ENCODE peak calls at places on chromosomes 6 and 20, in four cellular contexts. One of them, this sample, is unnamed.

GRCh38 chr6:46010771-46011170 is 4.9 kb downstream of the CLIC5 start:
- DNase-seq in fibroblast of mammary gland: peak; percentile 9
- DNase-seq in cardiac fibroblast: no peak
- DNase-seq in Right ventricle myocardium superior: no peak
- DNase-seq in this sample: no peak

GRCh38 chr20:37524221-37524700 is 3.2 kb downstream of the NNAT start:
- DNase-seq in fibroblast of mammary gland: no peak
- DNase-seq in cardiac fibroblast: no peak
- DNase-seq in Right ventricle myocardium superior: no peak
- DNase-seq in this sample: peak; percentile 79

GRCh38 chr20:51469046-51469445 is 73.5 kb downstream of the NFATC2 start:
- DNase-seq in fibroblast of mammary gland: no peak
- DNase-seq in cardiac fibroblast: no peak
- DNase-seq in Right ventricle myocardium superior: no peak
- DNase-seq in this sample: no peak

GRCh38 chr6:168000198-168001036 is 2.9 kb downstream of the KIF25 start:
- DNase-seq in fibroblast of mammary gland: no peak
- DNase-seq in cardiac fibroblast: no peak
- DNase-seq in Right ventricle myocardium superior: no peak
- DNase-seq in this sample: no peak

GRCh38 chr20:45254867-45255266 is 503 bp upstream of the SLPI start:
- DNase-seq in fibroblast of mammary gland: peak; percentile 66
- DNase-seq in cardiac fibroblast: peak; percentile 61
- DNase-seq in Right ventricle myocardium superior: no peak
- DNase-seq in this sample: no peak

GRCh38 chr6:127641905-127642304 is 64.9 kb downstream of the C6orf58 start:
- DNase-seq in fibroblast of mammary gland: peak; percentile 48
- DNase-seq in cardiac fibroblast: peak; percentile 62
- DNase-seq in Right ventricle myocardium superior: no peak
- DNase-seq in this sample: no peak

GRCh38 chr20:22385602-22386299 is 198.6 kb downstream of the FOXA2 start:
- DNase-seq in fibroblast of mammary gland: no peak
- DNase-seq in cardiac fibroblast: no peak
- DNase-seq in Right ventricle myocardium superior: no peak
- DNase-seq in this sample: no peak

GRCh38 chr6:134517863-134518262 is 200.0 kb upstream of the SGK1 start:
- DNase-seq in fibroblast of mammary gland: no peak
- DNase-seq in cardiac fibroblast: no peak
- DNase-seq in Right ventricle myocardium superior: no peak
- DNase-seq in this sample: no peak

GRCh38 chr20:44526129-44526528 is 4.3 kb upstream of the SERINC3 start:
- DNase-seq in fibroblast of mammary gland: peak; percentile 58
- DNase-seq in cardiac fibroblast: peak; percentile 79
- DNase-seq in Right ventricle myocardium superior: no peak
- DNase-seq in this sample: no peak

GRCh38 chr6:104548297-104548696 is 311.4 kb downstream of the HACE1 start:
- DNase-seq in fibroblast of mammary gland: no peak
- DNase-seq in cardiac fibroblast: no peak
- DNase-seq in Right ventricle myocardium superior: no peak
- DNase-seq in this sample: no peak